ENCODE peak calls at places on chromosomes 6 and 20, in five cellular contexts. A is IMR-90, C is Karpas-422, Z is neuronal stem cell, H is hepatocyte. N is an unnamed sample.

GRCh38 chr20:22794200-22794599 is 209.8 kb upstream of the FOXA2 start:
- DNase-seq in A (no peak), Z (no peak), C (no peak), H (peak; percentile 32), N (no peak)

GRCh38 chr6:46606318-46606717 is 46.3 kb downstream of the CYP39A1 start:
- DNase-seq in A (no peak), Z (no peak), H (no peak), C (no peak), N (no peak)

GRCh38 chr6:41966214-41966920 is 24.8 kb upstream of the CCND3 start:
- DNase-seq in H (no peak), A (no peak), C (no peak), Z (no peak), N (no peak)

GRCh38 chr6:134015719-134016557 is 36.5 kb downstream of the SLC2A12 start:
- DNase-seq in C (peak; percentile 7), H (no peak), A (peak; percentile 47), Z (no peak), N (no peak)

GRCh38 chr20:47922280-47922675 is 137.0 kb upstream of the SULF2 start:
- DNase-seq in H (peak; percentile 25), A (peak; percentile 10), Z (no peak), C (no peak), N (peak; percentile 61)

GRCh38 chr6:95545691-95546090 is 31.6 kb upstream of the MANEA start:
- DNase-seq in Z (no peak), H (no peak), C (no peak), A (no peak), N (no peak)

GRCh38 chr20:50245561-50246366 is 55.1 kb downstream of the CEBPB start:
- DNase-seq in A (peak; percentile 85), Z (no peak), C (no peak), H (peak; percentile 58), N (peak; percentile 90)

GRCh38 chr6:117441824-117442264 is 16.1 kb upstream of the ROS1 start:
- DNase-seq in A (peak; percentile 68), Z (no peak), H (no peak), C (no peak), N (peak; percentile 82)

GRCh38 chr6:37005061-37005810 is at the start of gene FGD2:
- DNase-seq in C (peak; percentile 91), H (no peak), Z (no peak), A (no peak), N (no peak)

GRCh38 chr20:8515810-8516435 is 383.9 kb downstream of the PLCB1 start:
- DNase-seq in H (no peak), A (no peak), C (no peak), Z (no peak), N (no peak)

GRCh38 chr6:144266091-144266649 is 19.0 kb upstream of the UTRN start:
- DNase-seq in A (peak; percentile 76), H (peak; percentile 40), Z (peak; percentile 48), C (no peak), N (peak; percentile 46)

GRCh38 chr20:62947532-62948300 is 4.8 kb upstream of the SLC17A9 start:
- DNase-seq in H (no peak), Z (no peak), C (no peak), A (no peak), N (peak; percentile 46)

GRCh38 chr6:139970591-139970991 is 596.1 kb upstream of the CITED2 start:
- DNase-seq in C (peak; percentile 61), H (no peak), A (peak; percentile 63), Z (no peak), N (no peak)

GRCh38 chr6:4664117-4664626 is 112.0 kb upstream of the CDYL start:
- DNase-seq in A (peak; percentile 92), Z (no peak), H (peak; percentile 15), C (no peak), N (peak; percentile 93)

GRCh38 chr20:36061754-36062153 is 92.8 kb upstream of the EPB41L1 start:
- DNase-seq in A (no peak), Z (no peak), H (no peak), C (no peak), N (no peak)

GRCh38 chr6:17218749-17219093 is 62.4 kb upstream of the RBM24 start:
- DNase-seq in A (no peak), C (no peak), Z (no peak), H (no peak), N (no peak)

GRCh38 chr6:128964771-128965170 is 81.8 kb downstream of the LAMA2 start:
- DNase-seq in C (no peak), Z (no peak), A (no peak), H (no peak), N (no peak)

GRCh38 chr6:69732640-69733039 is 64.2 kb downstream of the LMBRD1 start:
- DNase-seq in C (peak; percentile 73), H (peak; percentile 19), A (no peak), Z (no peak), N (peak; percentile 77)

GRCh38 chr6:137234505-137234863 is 15.3 kb upstream of the IFNGR1 start:
- DNase-seq in A (no peak), Z (no peak), C (no peak), H (peak; percentile 37), N (no peak)
- H2AFZ ChIP-seq in A (no peak overlapping the region), Z (no peak overlapping the region), C (peak overlapping the region; percentile 4), H (no peak overlapping the region), N (no peak overlapping the region)

GRCh38 chr6:43911354-43911624 is 141.3 kb downstream of the VEGFA start:
- DNase-seq in C (no peak), Z (no peak), A (peak; percentile 16), H (no peak), N (no peak)

GRCh38 chr6:43911625-43912577 is 141.9 kb downstream of the VEGFA start:
- DNase-seq in H (peak; percentile 62), C (no peak), A (no peak), Z (no peak), N (peak; percentile 35)

GRCh38 chr6:43913388-43914271 is 143.6 kb downstream of the VEGFA start:
- DNase-seq in Z (no peak), A (peak; percentile 45), C (no peak), H (no peak), N (peak; percentile 25)

GRCh38 chr6:43914272-43915147 is 144.5 kb downstream of the VEGFA start:
- DNase-seq in H (no peak), Z (no peak), A (no peak), C (no peak), N (peak; percentile 56)

GRCh38 chr6:43912598-43913387 is 142.8 kb downstream of the VEGFA start:
- DNase-seq in H (no peak), C (no peak), A (no peak), Z (no peak), N (no peak)
- H3K27ac ChIP-seq in H (peak overlapping the region; percentile 68), C (no peak overlapping the region), A (no peak overlapping the region), Z (no peak overlapping the region), N (no peak overlapping the region)

GRCh38 chr6:106513813-106514212 is 115.5 kb downstream of the RTN4IP1 start:
- DNase-seq in A (no peak), C (peak; percentile 75), Z (no peak), H (no peak), N (peak; percentile 48)

GRCh38 chr6:106514281-106514885 is 114.9 kb downstream of the RTN4IP1 start:
- DNase-seq in Z (no peak), C (peak; percentile 53), H (no peak), A (no peak), N (no peak)

GRCh38 chr6:106512048-106512957 is 117.0 kb downstream of the RTN4IP1 start:
- DNase-seq in Z (peak; percentile 36), A (no peak), C (peak; percentile 88), H (peak; percentile 82), N (peak; percentile 85)

GRCh38 chr6:106511274-106512047 is 117.8 kb downstream of the RTN4IP1 start:
- DNase-seq in C (peak; percentile 70), H (peak; percentile 41), A (no peak), Z (peak; percentile 26), N (peak; percentile 92)

GRCh38 chr6:106512958-106513480 is 116.3 kb downstream of the RTN4IP1 start:
- DNase-seq in H (no peak), C (peak; percentile 83), Z (peak; percentile 23), A (no peak), N (no peak)
- H2AFZ ChIP-seq in H (peak overlapping the region; percentile 65), C (peak overlapping the region; percentile 59), Z (peak overlapping the region; percentile 89), A (peak overlapping the region; percentile 94), N (peak overlapping the region; percentile 87)

GRCh38 chr6:22236626-22237414 is 60.0 kb downstream of the PRL start:
- DNase-seq in H (peak; percentile 25), A (peak; percentile 95), C (no peak), Z (no peak), N (peak; percentile 71)
- H3K27ac ChIP-seq in H (no peak overlapping the region), A (no peak overlapping the region), C (no peak overlapping the region), Z (no peak overlapping the region), N (peak overlapping the region; percentile 9)

GRCh38 chr6:81562169-81562568 is 190.3 kb downstream of the TENT5A start:
- DNase-seq in H (peak; percentile 71), C (no peak), A (peak; percentile 89), Z (no peak), N (peak; percentile 29)
- H2AFZ ChIP-seq in H (no peak overlapping the region), C (no peak overlapping the region), A (no peak overlapping the region), Z (no peak overlapping the region), N (no peak overlapping the region)

GRCh38 chr6:89144358-89145041 is 1.4 kb upstream of the PM20D2 start:
- DNase-seq in A (no peak), Z (no peak), H (no peak), C (no peak), N (no peak)

GRCh38 chr6:89140347-89141159 is 5.3 kb upstream of the PM20D2 start:
- DNase-seq in Z (no peak), A (peak; percentile 41), C (no peak), H (peak; percentile 56), N (peak; percentile 79)

GRCh38 chr6:89138173-89138572 is 7.7 kb upstream of the PM20D2 start:
- DNase-seq in Z (no peak), C (no peak), H (no peak), A (no peak), N (no peak)

GRCh38 chr6:89134723-89135122 is 11.1 kb upstream of the PM20D2 start:
- DNase-seq in Z (no peak), A (no peak), H (no peak), C (no peak), N (no peak)

GRCh38 chr6:89139509-89140346 is 6.1 kb upstream of the PM20D2 start:
- DNase-seq in H (peak; percentile 34), A (peak; percentile 70), C (no peak), Z (no peak), N (no peak)
- H3K27ac ChIP-seq in H (peak overlapping the region; percentile 60), A (no peak overlapping the region), C (no peak overlapping the region), Z (no peak overlapping the region), N (no peak overlapping the region)

DNA sequence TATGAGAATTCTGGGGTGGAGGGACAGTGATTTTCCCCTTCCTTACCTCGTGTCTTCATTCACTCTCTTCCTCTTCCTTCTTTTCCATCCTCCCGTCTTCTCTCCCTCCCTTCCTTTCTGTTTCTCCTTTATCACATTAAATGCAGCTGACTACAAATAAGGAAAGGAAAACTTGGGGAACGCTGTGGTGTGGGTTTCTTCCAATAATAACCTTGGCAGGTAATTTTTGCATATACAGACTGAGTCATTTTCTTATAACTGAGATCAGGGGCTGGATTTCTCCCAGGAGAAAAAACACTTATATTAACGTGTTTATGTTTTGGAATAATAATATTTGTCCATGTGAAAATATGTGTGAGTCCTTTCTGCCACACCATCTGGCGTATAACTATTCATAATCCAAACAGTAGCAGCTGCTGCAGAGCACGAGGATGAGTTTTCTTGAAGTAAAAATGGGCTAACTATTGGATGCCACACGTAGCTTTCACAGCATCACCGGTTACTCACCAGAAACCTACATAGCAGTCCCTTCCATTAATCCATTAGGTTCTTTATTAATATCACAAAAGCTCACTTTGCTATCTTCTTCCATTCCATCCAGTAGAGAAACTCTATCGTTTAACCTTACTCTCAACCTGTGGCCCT is 139.2 kb upstream of the SASH1 start:
- DNase-seq in Z (no peak), A (peak; percentile 98), H (no peak), C (no peak), N (peak; percentile 80)
- H2AFZ ChIP-seq in Z (no peak overlapping the region), A (no peak overlapping the region), H (no peak overlapping the region), C (no peak overlapping the region), N (peak overlapping the region; percentile 36)

GRCh38 chr20:10639051-10639761 is 34.6 kb downstream of the JAG1 start:
- DNase-seq in H (no peak), Z (no peak), A (peak; percentile 43), C (no peak), N (no peak)
- H3K27ac ChIP-seq in H (no peak overlapping the region), Z (peak overlapping the region; percentile 38), A (no peak overlapping the region), C (no peak overlapping the region), N (no peak overlapping the region)

N was measured in osteoblast.